ENCODE peak calls at places on chromosomes 16 and 17, in five cellular contexts. One of them, this sample, is unnamed.

GRCh38 chr16:68434654-68435210 is 13.6 kb downstream of the SMPD3 start:
- DNase-seq in hypothalamus: no peak
- DNase-seq in HEK293T: no peak
- DNase-seq in lung microvascular endothelial cell: no peak
- DNase-seq in RCC 7860: no peak
- DNase-seq in this sample: no peak

GRCh38 chr17:45857977-45858708 is 13.5 kb downstream of the SPPL2C start:
- DNase-seq in hypothalamus: no peak
- DNase-seq in HEK293T: no peak
- DNase-seq in lung microvascular endothelial cell: peak; percentile 40
- DNase-seq in RCC 7860: no peak
- DNase-seq in this sample: no peak

GRCh38 chr17:75749545-75750389 is 15.2 kb downstream of the GALK1 start:
- DNase-seq in hypothalamus: peak; percentile 85
- DNase-seq in HEK293T: peak; percentile 85
- DNase-seq in lung microvascular endothelial cell: peak; percentile 76
- DNase-seq in RCC 7860: peak; percentile 53
- DNase-seq in this sample: peak; percentile 56

GRCh38 chr17:70123193-70123592 is 46.1 kb upstream of the KCNJ2 start:
- DNase-seq in hypothalamus: no peak
- DNase-seq in HEK293T: no peak
- DNase-seq in lung microvascular endothelial cell: peak; percentile 44
- DNase-seq in RCC 7860: no peak
- DNase-seq in this sample: no peak

GRCh38 chr17:40303706-40304450 is 5.1 kb upstream of the RARA start:
- DNase-seq in hypothalamus: no peak
- DNase-seq in HEK293T: no peak
- DNase-seq in lung microvascular endothelial cell: peak; percentile 60
- DNase-seq in RCC 7860: no peak
- DNase-seq in this sample: no peak

GRCh38 chr17:42380935-42381334 is 7.3 kb downstream of the STAT3 start:
- DNase-seq in hypothalamus: no peak
- DNase-seq in HEK293T: no peak
- DNase-seq in lung microvascular endothelial cell: no peak
- DNase-seq in RCC 7860: no peak
- DNase-seq in this sample: no peak

GRCh38 chr16:2745116-2745890 is 7.1 kb upstream of the SRRM2 start:
- DNase-seq in hypothalamus: no peak
- DNase-seq in HEK293T: no peak
- DNase-seq in lung microvascular endothelial cell: no peak
- DNase-seq in RCC 7860: no peak
- DNase-seq in this sample: no peak

GRCh38 chr17:40551091-40551873 is 14.0 kb downstream of the CCR7 start:
- DNase-seq in hypothalamus: no peak
- DNase-seq in HEK293T: no peak
- DNase-seq in lung microvascular endothelial cell: no peak
- DNase-seq in RCC 7860: no peak
- DNase-seq in this sample: no peak

GRCh38 chr17:78607061-78607460 is 29.9 kb upstream of the DNAH17 start:
- DNase-seq in hypothalamus: no peak
- DNase-seq in HEK293T: no peak
- DNase-seq in lung microvascular endothelial cell: no peak
- DNase-seq in RCC 7860: no peak
- DNase-seq in this sample: no peak

GRCh38 chr17:43856141-43856540 is 9.2 kb downstream of the CD300LG start:
- DNase-seq in hypothalamus: no peak
- DNase-seq in HEK293T: no peak
- DNase-seq in lung microvascular endothelial cell: no peak
- DNase-seq in RCC 7860: no peak
- DNase-seq in this sample: no peak

This sample was measured in COLO829.